ENCODE peak calls at places on chromosome 9, in seven cellular contexts. N is SW480; C is ACHN; X is KBM-7; Q is stimulated activated CD8-positive, alpha-beta memory T cell treated with anti-CD3 and anti-CD28 coated beads, Interleukin-4, amount 100 ng/mL, for 4 hours; D is stimulated activated CD4-positive, alpha-beta T cell treated with anti-CD3 and anti-CD28 coated beads, Interleukin-2, amount 100 ng/mL, for 24 hours; A is astrocyte of the spinal cord. H is an unnamed sample.

GRCh38 chr9:1647776-1648175 is 367.4 kb upstream of the SMARCA2 start:
- DNase-seq in C (peak), N (peak), D (no peak), Q (no peak), A (no peak), X (no peak), H (no peak)

GRCh38 chr9:111036068-111036789 is 2.0 kb downstream of the LPAR1 start:
- DNase-seq in D (no peak), Q (no peak), N (no peak), C (no peak), A (peak), X (no peak), H (no peak)

GRCh38 chr9:83060557-83060956 is 2.4 kb downstream of the RASEF start:
- DNase-seq in N (no peak), Q (no peak), X (no peak), A (no peak), C (no peak), D (no peak), H (peak)

GRCh38 chr9:137028281-137029057 is 432 bp upstream of the ABCA2 start:
- DNase-seq in Q (no peak), X (peak), D (peak), A (no peak), C (peak), N (peak), H (peak)

GRCh38 chr9:114697951-114698351 is 16.0 kb upstream of the TEX48 start:
- DNase-seq in A (no peak), N (no peak), C (no peak), D (no peak), Q (no peak), X (no peak), H (no peak)

GRCh38 chr9:107158321-107158720 is 124.8 kb upstream of the RAD23B start:
- DNase-seq in D (no peak), Q (no peak), C (peak), N (peak), X (peak), A (peak), H (peak)

GRCh38 chr9:88310310-88310980 is 77.8 kb upstream of the SPIN1 start:
- DNase-seq in Q (no peak), D (no peak), A (no peak), N (no peak), C (no peak), X (peak), H (peak)

GRCh38 chr9:33229359-33230120 is 10.4 kb upstream of the SPINK4 start:
- DNase-seq in D (no peak), X (no peak), N (peak), C (no peak), A (no peak), Q (no peak), H (peak)

GRCh38 chr9:133621868-133622267 is 12.7 kb upstream of the FAM163B start:
- DNase-seq in A (no peak), Q (no peak), D (no peak), N (no peak), X (no peak), C (no peak), H (no peak)

GRCh38 chr9:132482196-132482813 is 72.3 kb downstream of the CFAP77 start:
- DNase-seq in X (no peak), D (no peak), N (peak), A (no peak), Q (no peak), C (no peak), H (no peak)

GRCh38 chr9:109574061-109574882 is 76.2 kb upstream of the PTPN3 start:
- DNase-seq in Q (no peak), A (peak), X (peak), N (peak), C (peak), D (no peak), H (peak)